ENCODE peak calls at places on chromosomes 16 and 17, in eight cellular contexts. One of them, this sample, is unnamed.

GRCh38 chr16:79395631-79396030 is 204.9 kb downstream of the MAF start:
- DNase-seq in fibroblast of mammary gland: no peak
- DNase-seq in hippocampal formation: no peak
- DNase-seq in activated T-cell treated with anti-CD3 and anti-CD28 coated beads for 1 hour: no peak
- DNase-seq in SW 1271: no peak
- DNase-seq in globus pallidus: peak; percentile 25
- DNase-seq in A673: no peak
- DNase-seq in endothelial cell of umbilical vein: no peak
- DNase-seq in this sample: no peak

GRCh38 chr17:80942360-80943345 is 49.0 kb upstream of the CHMP6 start:
- DNase-seq in fibroblast of mammary gland: peak; percentile 88
- DNase-seq in endothelial cell of umbilical vein: no peak
- DNase-seq in globus pallidus: peak; percentile 72
- DNase-seq in SW 1271: no peak
- DNase-seq in hippocampal formation: peak; percentile 45
- DNase-seq in A673: peak; percentile 92
- DNase-seq in activated T-cell treated with anti-CD3 and anti-CD28 coated beads for 1 hour: no peak
- DNase-seq in this sample: no peak

GRCh38 chr17:58605986-58606385 is 85.9 kb downstream of the TEX14 start:
- DNase-seq in SW 1271: no peak
- DNase-seq in activated T-cell treated with anti-CD3 and anti-CD28 coated beads for 1 hour: no peak
- DNase-seq in fibroblast of mammary gland: no peak
- DNase-seq in A673: no peak
- DNase-seq in hippocampal formation: no peak
- DNase-seq in globus pallidus: no peak
- DNase-seq in endothelial cell of umbilical vein: no peak
- DNase-seq in this sample: no peak

GRCh38 chr16:48448799-48449481 is 63.7 kb upstream of the SIAH1 start:
- DNase-seq in endothelial cell of umbilical vein: no peak
- DNase-seq in fibroblast of mammary gland: no peak
- DNase-seq in A673: no peak
- DNase-seq in globus pallidus: no peak
- DNase-seq in SW 1271: no peak
- DNase-seq in activated T-cell treated with anti-CD3 and anti-CD28 coated beads for 1 hour: no peak
- DNase-seq in hippocampal formation: no peak
- DNase-seq in this sample: no peak

GRCh38 chr17:17057057-17057551 is 14.8 kb downstream of the MPRIP start:
- DNase-seq in A673: no peak
- DNase-seq in fibroblast of mammary gland: no peak
- DNase-seq in globus pallidus: no peak
- DNase-seq in hippocampal formation: no peak
- DNase-seq in endothelial cell of umbilical vein: no peak
- DNase-seq in SW 1271: no peak
- DNase-seq in activated T-cell treated with anti-CD3 and anti-CD28 coated beads for 1 hour: no peak
- DNase-seq in this sample: no peak

GRCh38 chr17:57480438-57481196 is 224.3 kb downstream of the MSI2 start:
- DNase-seq in endothelial cell of umbilical vein: peak; percentile 60
- DNase-seq in globus pallidus: no peak
- DNase-seq in SW 1271: no peak
- DNase-seq in A673: peak; percentile 76
- DNase-seq in fibroblast of mammary gland: peak; percentile 21
- DNase-seq in hippocampal formation: no peak
- DNase-seq in activated T-cell treated with anti-CD3 and anti-CD28 coated beads for 1 hour: no peak
- DNase-seq in this sample: no peak

GRCh38 chr17:40779181-40779909 is 3.0 kb downstream of the KRT27 start:
- DNase-seq in SW 1271: no peak
- DNase-seq in fibroblast of mammary gland: no peak
- DNase-seq in globus pallidus: no peak
- DNase-seq in endothelial cell of umbilical vein: no peak
- DNase-seq in hippocampal formation: no peak
- DNase-seq in activated T-cell treated with anti-CD3 and anti-CD28 coated beads for 1 hour: peak; percentile 4
- DNase-seq in A673: peak; percentile 24
- DNase-seq in this sample: no peak

GRCh38 chr17:66466933-66467367 is 164.5 kb downstream of the PRKCA start:
- DNase-seq in fibroblast of mammary gland: peak; percentile 99
- DNase-seq in A673: peak; percentile 89
- DNase-seq in activated T-cell treated with anti-CD3 and anti-CD28 coated beads for 1 hour: no peak
- DNase-seq in globus pallidus: no peak
- DNase-seq in SW 1271: peak; percentile 96
- DNase-seq in endothelial cell of umbilical vein: peak; percentile 94
- DNase-seq in hippocampal formation: no peak
- DNase-seq in this sample: no peak

GRCh38 chr17:69523252-69523861 is 108.9 kb downstream of the MAP2K6 start:
- DNase-seq in SW 1271: no peak
- DNase-seq in globus pallidus: peak; percentile 81
- DNase-seq in activated T-cell treated with anti-CD3 and anti-CD28 coated beads for 1 hour: no peak
- DNase-seq in hippocampal formation: peak; percentile 13
- DNase-seq in endothelial cell of umbilical vein: peak; percentile 76
- DNase-seq in fibroblast of mammary gland: peak; percentile 69
- DNase-seq in A673: peak; percentile 69
- DNase-seq in this sample: no peak

GRCh38 chr16:19831678-19832077 is 53.0 kb downstream of the GPRC5B start:
- DNase-seq in activated T-cell treated with anti-CD3 and anti-CD28 coated beads for 1 hour: no peak
- DNase-seq in endothelial cell of umbilical vein: peak; percentile 48
- DNase-seq in globus pallidus: no peak
- DNase-seq in hippocampal formation: no peak
- DNase-seq in SW 1271: no peak
- DNase-seq in A673: no peak
- DNase-seq in fibroblast of mammary gland: peak; percentile 81
- DNase-seq in this sample: no peak

GRCh38 chr16:50620646-50621451 is 60.3 kb downstream of the SNX20 start:
- DNase-seq in SW 1271: no peak
- DNase-seq in endothelial cell of umbilical vein: no peak
- DNase-seq in A673: no peak
- DNase-seq in hippocampal formation: no peak
- DNase-seq in globus pallidus: no peak
- DNase-seq in fibroblast of mammary gland: no peak
- DNase-seq in activated T-cell treated with anti-CD3 and anti-CD28 coated beads for 1 hour: no peak
- DNase-seq in this sample: no peak

GRCh38 chr17:69577098-69577497 is 162.6 kb downstream of the MAP2K6 start:
- DNase-seq in A673: no peak
- DNase-seq in activated T-cell treated with anti-CD3 and anti-CD28 coated beads for 1 hour: no peak
- DNase-seq in SW 1271: no peak
- DNase-seq in fibroblast of mammary gland: no peak
- DNase-seq in endothelial cell of umbilical vein: no peak
- DNase-seq in globus pallidus: no peak
- DNase-seq in hippocampal formation: no peak
- DNase-seq in this sample: no peak

GRCh38 chr17:18246109-18246725 is 12.3 kb downstream of the FLII start:
- DNase-seq in hippocampal formation: no peak
- DNase-seq in fibroblast of mammary gland: no peak
- DNase-seq in activated T-cell treated with anti-CD3 and anti-CD28 coated beads for 1 hour: no peak
- DNase-seq in A673: no peak
- DNase-seq in SW 1271: no peak
- DNase-seq in endothelial cell of umbilical vein: no peak
- DNase-seq in globus pallidus: no peak
- DNase-seq in this sample: no peak

GRCh38 chr17:70484496-70484895 is 315.2 kb downstream of the KCNJ2 start:
- DNase-seq in SW 1271: no peak
- DNase-seq in activated T-cell treated with anti-CD3 and anti-CD28 coated beads for 1 hour: no peak
- DNase-seq in globus pallidus: no peak
- DNase-seq in fibroblast of mammary gland: no peak
- DNase-seq in hippocampal formation: no peak
- DNase-seq in A673: no peak
- DNase-seq in endothelial cell of umbilical vein: no peak
- DNase-seq in this sample: no peak

GRCh38 chr17:48190871-48191270 is 83.3 kb downstream of the SNX11 start:
- DNase-seq in globus pallidus: no peak
- DNase-seq in fibroblast of mammary gland: no peak
- DNase-seq in hippocampal formation: no peak
- DNase-seq in A673: no peak
- DNase-seq in endothelial cell of umbilical vein: no peak
- DNase-seq in activated T-cell treated with anti-CD3 and anti-CD28 coated beads for 1 hour: no peak
- DNase-seq in SW 1271: no peak
- DNase-seq in this sample: no peak

GRCh38 chr17:3946711-3947235 is 17.5 kb downstream of the ATP2A3 start:
- DNase-seq in globus pallidus: no peak
- DNase-seq in SW 1271: no peak
- DNase-seq in fibroblast of mammary gland: no peak
- DNase-seq in activated T-cell treated with anti-CD3 and anti-CD28 coated beads for 1 hour: no peak
- DNase-seq in A673: no peak
- DNase-seq in hippocampal formation: no peak
- DNase-seq in endothelial cell of umbilical vein: no peak
- DNase-seq in this sample: no peak

GRCh38 chr17:71505200-71505599 is 615.6 kb upstream of the SOX9 start:
- DNase-seq in SW 1271: no peak
- DNase-seq in fibroblast of mammary gland: no peak
- DNase-seq in hippocampal formation: no peak
- DNase-seq in globus pallidus: no peak
- DNase-seq in endothelial cell of umbilical vein: no peak
- DNase-seq in A673: no peak
- DNase-seq in activated T-cell treated with anti-CD3 and anti-CD28 coated beads for 1 hour: no peak
- DNase-seq in this sample: no peak

GRCh38 chr17:49002766-49003165 is 5.6 kb downstream of the IGF2BP1 start:
- DNase-seq in A673: no peak
- DNase-seq in hippocampal formation: no peak
- DNase-seq in globus pallidus: no peak
- DNase-seq in fibroblast of mammary gland: no peak
- DNase-seq in endothelial cell of umbilical vein: no peak
- DNase-seq in SW 1271: no peak
- DNase-seq in activated T-cell treated with anti-CD3 and anti-CD28 coated beads for 1 hour: no peak
- DNase-seq in this sample: no peak

GRCh38 chr17:35732806-35733136 is 1.3 kb downstream of the RASL10B start:
- DNase-seq in SW 1271: no peak
- DNase-seq in endothelial cell of umbilical vein: no peak
- DNase-seq in globus pallidus: no peak
- DNase-seq in A673: no peak
- DNase-seq in hippocampal formation: no peak
- DNase-seq in activated T-cell treated with anti-CD3 and anti-CD28 coated beads for 1 hour: no peak
- DNase-seq in fibroblast of mammary gland: no peak
- DNase-seq in this sample: no peak

GRCh38 chr17:78132086-78132676 is 1.6 kb downstream of the TMC8 start:
- DNase-seq in fibroblast of mammary gland: no peak
- DNase-seq in A673: no peak
- DNase-seq in activated T-cell treated with anti-CD3 and anti-CD28 coated beads for 1 hour: peak; percentile 59
- DNase-seq in endothelial cell of umbilical vein: no peak
- DNase-seq in hippocampal formation: no peak
- DNase-seq in globus pallidus: no peak
- DNase-seq in SW 1271: no peak
- DNase-seq in this sample: peak; percentile 67

GRCh38 chr17:10067446-10068143 is 130.8 kb downstream of the GAS7 start:
- DNase-seq in SW 1271: no peak
- DNase-seq in activated T-cell treated with anti-CD3 and anti-CD28 coated beads for 1 hour: no peak
- DNase-seq in A673: no peak
- DNase-seq in hippocampal formation: no peak
- DNase-seq in fibroblast of mammary gland: no peak
- DNase-seq in globus pallidus: no peak
- DNase-seq in endothelial cell of umbilical vein: no peak
- DNase-seq in this sample: no peak

GRCh38 chr16:47848481-47849109 is 307.2 kb downstream of the ABCC12 start:
- DNase-seq in fibroblast of mammary gland: peak; percentile 44
- DNase-seq in A673: no peak
- DNase-seq in activated T-cell treated with anti-CD3 and anti-CD28 coated beads for 1 hour: no peak
- DNase-seq in globus pallidus: peak; percentile 78
- DNase-seq in SW 1271: no peak
- DNase-seq in endothelial cell of umbilical vein: no peak
- DNase-seq in hippocampal formation: peak; percentile 39
- DNase-seq in this sample: no peak

GRCh38 chr17:77098884-77099545 is 41.8 kb upstream of the SEC14L1 start:
- DNase-seq in fibroblast of mammary gland: peak; percentile 81
- DNase-seq in endothelial cell of umbilical vein: no peak
- DNase-seq in activated T-cell treated with anti-CD3 and anti-CD28 coated beads for 1 hour: no peak
- DNase-seq in hippocampal formation: peak; percentile 70
- DNase-seq in globus pallidus: peak; percentile 94
- DNase-seq in SW 1271: no peak
- DNase-seq in A673: peak; percentile 67
- DNase-seq in this sample: no peak

GRCh38 chr17:36566081-36566480 is 21.4 kb downstream of the GGNBP2 start:
- DNase-seq in activated T-cell treated with anti-CD3 and anti-CD28 coated beads for 1 hour: no peak
- DNase-seq in endothelial cell of umbilical vein: no peak
- DNase-seq in SW 1271: no peak
- DNase-seq in fibroblast of mammary gland: no peak
- DNase-seq in A673: no peak
- DNase-seq in hippocampal formation: no peak
- DNase-seq in globus pallidus: no peak
- DNase-seq in this sample: no peak

GRCh38 chr16:27520982-27521673 is 28.6 kb downstream of the GTF3C1 start:
- DNase-seq in SW 1271: no peak
- DNase-seq in activated T-cell treated with anti-CD3 and anti-CD28 coated beads for 1 hour: no peak
- DNase-seq in fibroblast of mammary gland: no peak
- DNase-seq in A673: no peak
- DNase-seq in hippocampal formation: no peak
- DNase-seq in endothelial cell of umbilical vein: peak; percentile 77
- DNase-seq in globus pallidus: no peak
- DNase-seq in this sample: no peak

GRCh38 chr16:19926449-19927390 is 42.1 kb upstream of the GPRC5B start:
- DNase-seq in endothelial cell of umbilical vein: peak; percentile 48
- DNase-seq in activated T-cell treated with anti-CD3 and anti-CD28 coated beads for 1 hour: no peak
- DNase-seq in fibroblast of mammary gland: peak; percentile 56
- DNase-seq in A673: peak; percentile 48
- DNase-seq in hippocampal formation: no peak
- DNase-seq in SW 1271: no peak
- DNase-seq in globus pallidus: no peak
- DNase-seq in this sample: no peak

GRCh38 chr17:48612456-48612853 is 1.6 kb upstream of the HOXB7 start:
- DNase-seq in A673: peak; percentile 75
- DNase-seq in activated T-cell treated with anti-CD3 and anti-CD28 coated beads for 1 hour: no peak
- DNase-seq in endothelial cell of umbilical vein: peak; percentile 68
- DNase-seq in SW 1271: no peak
- DNase-seq in fibroblast of mammary gland: no peak
- DNase-seq in globus pallidus: no peak
- DNase-seq in hippocampal formation: no peak
- DNase-seq in this sample: no peak

GRCh38 chr17:13084420-13084819 is 66.6 kb upstream of the ELAC2 start:
- DNase-seq in globus pallidus: no peak
- DNase-seq in SW 1271: no peak
- DNase-seq in hippocampal formation: no peak
- DNase-seq in activated T-cell treated with anti-CD3 and anti-CD28 coated beads for 1 hour: no peak
- DNase-seq in endothelial cell of umbilical vein: no peak
- DNase-seq in A673: no peak
- DNase-seq in fibroblast of mammary gland: no peak
- DNase-seq in this sample: no peak

GRCh38 chr16:66503030-66503429 is 46.9 kb downstream of the TK2 start:
- DNase-seq in endothelial cell of umbilical vein: no peak
- DNase-seq in activated T-cell treated with anti-CD3 and anti-CD28 coated beads for 1 hour: no peak
- DNase-seq in fibroblast of mammary gland: no peak
- DNase-seq in globus pallidus: peak; percentile 57
- DNase-seq in A673: no peak
- DNase-seq in SW 1271: no peak
- DNase-seq in hippocampal formation: no peak
- DNase-seq in this sample: no peak

GRCh38 chr17:8006836-8007680 is 4.6 kb downstream of the GUCY2D start:
- DNase-seq in A673: no peak
- DNase-seq in endothelial cell of umbilical vein: no peak
- DNase-seq in activated T-cell treated with anti-CD3 and anti-CD28 coated beads for 1 hour: no peak
- DNase-seq in hippocampal formation: no peak
- DNase-seq in SW 1271: no peak
- DNase-seq in globus pallidus: no peak
- DNase-seq in fibroblast of mammary gland: no peak
- DNase-seq in this sample: no peak

GRCh38 chr17:61203765-61204164 is 195.9 kb upstream of the TBX2 start:
- DNase-seq in activated T-cell treated with anti-CD3 and anti-CD28 coated beads for 1 hour: no peak
- DNase-seq in hippocampal formation: no peak
- DNase-seq in globus pallidus: no peak
- DNase-seq in endothelial cell of umbilical vein: no peak
- DNase-seq in fibroblast of mammary gland: no peak
- DNase-seq in SW 1271: no peak
- DNase-seq in A673: no peak
- DNase-seq in this sample: no peak

GRCh38 chr17:9360610-9361571 is 214.7 kb downstream of the STX8 start:
- DNase-seq in fibroblast of mammary gland: peak; percentile 88
- DNase-seq in globus pallidus: no peak
- DNase-seq in SW 1271: no peak
- DNase-seq in activated T-cell treated with anti-CD3 and anti-CD28 coated beads for 1 hour: no peak
- DNase-seq in endothelial cell of umbilical vein: no peak
- DNase-seq in A673: peak; percentile 35
- DNase-seq in hippocampal formation: no peak
- DNase-seq in this sample: no peak

This sample was measured in activated effector memory CD4-positive, alpha-beta T cell treated with Interleukin-2 at 50 U/mL for 16 hours.